ENCODE peak calls at places on chromosomes 6 and 20, in eight cellular contexts. One of them, this sample, is unnamed.

GRCh38 chr20:53091789-53092188 is 119.6 kb downstream of the TSHZ2 start:
- DNase-seq in epithelial cell of esophagus: no peak
- DNase-seq in A549: no peak
- DNase-seq in GM06990: no peak
- DNase-seq in lung: no peak
- DNase-seq in tibial artery: no peak
- DNase-seq in psoas muscle: no peak
- DNase-seq in cardiac fibroblast: no peak
- DNase-seq in this sample: no peak

GRCh38 chr20:6169251-6169650 is 46.4 kb upstream of the FERMT1 start:
- DNase-seq in cardiac fibroblast: peak; percentile 49
- DNase-seq in tibial artery: no peak
- DNase-seq in GM06990: no peak
- DNase-seq in psoas muscle: no peak
- DNase-seq in epithelial cell of esophagus: peak; percentile 52
- DNase-seq in A549: no peak
- DNase-seq in lung: no peak
- DNase-seq in this sample: peak; percentile 69

GRCh38 chr20:3479025-3479424 is 8.2 kb downstream of the ATRN start:
- DNase-seq in lung: peak; percentile 2
- DNase-seq in tibial artery: no peak
- DNase-seq in A549: no peak
- DNase-seq in epithelial cell of esophagus: peak; percentile 31
- DNase-seq in psoas muscle: no peak
- DNase-seq in cardiac fibroblast: no peak
- DNase-seq in GM06990: no peak
- DNase-seq in this sample: no peak

GRCh38 chr6:15358579-15359327 is 112.9 kb downstream of the JARID2 start:
- DNase-seq in cardiac fibroblast: no peak
- DNase-seq in tibial artery: no peak
- DNase-seq in psoas muscle: no peak
- DNase-seq in GM06990: no peak
- DNase-seq in lung: no peak
- DNase-seq in A549: no peak
- DNase-seq in epithelial cell of esophagus: no peak
- DNase-seq in this sample: peak; percentile 69

GRCh38 chr20:49290608-49291191 is 12.8 kb upstream of the ZNFX1 start:
- DNase-seq in GM06990: no peak
- DNase-seq in tibial artery: no peak
- DNase-seq in lung: no peak
- DNase-seq in cardiac fibroblast: no peak
- DNase-seq in psoas muscle: no peak
- DNase-seq in epithelial cell of esophagus: no peak
- DNase-seq in A549: no peak
- DNase-seq in this sample: no peak

GRCh38 chr20:63540417-63541186 is 3.4 kb upstream of the PTK6 start:
- DNase-seq in A549: no peak
- DNase-seq in lung: no peak
- DNase-seq in cardiac fibroblast: no peak
- DNase-seq in psoas muscle: no peak
- DNase-seq in tibial artery: no peak
- DNase-seq in epithelial cell of esophagus: no peak
- DNase-seq in GM06990: no peak
- DNase-seq in this sample: no peak

GRCh38 chr6:15387118-15387517 is 141.2 kb downstream of the JARID2 start:
- DNase-seq in lung: no peak
- DNase-seq in cardiac fibroblast: no peak
- DNase-seq in A549: no peak
- DNase-seq in psoas muscle: no peak
- DNase-seq in epithelial cell of esophagus: no peak
- DNase-seq in GM06990: peak; percentile 46
- DNase-seq in tibial artery: no peak
- DNase-seq in this sample: no peak

GRCh38 chr20:62697468-62697912 is 11.1 kb upstream of the NTSR1 start:
- DNase-seq in A549: no peak
- DNase-seq in lung: no peak
- DNase-seq in epithelial cell of esophagus: no peak
- DNase-seq in GM06990: no peak
- DNase-seq in cardiac fibroblast: no peak
- DNase-seq in psoas muscle: no peak
- DNase-seq in tibial artery: no peak
- DNase-seq in this sample: no peak

GRCh38 chr6:13413906-13414555 is 73.4 kb downstream of the GFOD1 start:
- DNase-seq in cardiac fibroblast: no peak
- DNase-seq in epithelial cell of esophagus: no peak
- DNase-seq in psoas muscle: peak; percentile 86
- DNase-seq in lung: no peak
- DNase-seq in A549: no peak
- DNase-seq in GM06990: peak; percentile 24
- DNase-seq in tibial artery: peak; percentile 96
- DNase-seq in this sample: peak; percentile 30

GRCh38 chr20:31760457-31761240 is 21.6 kb downstream of the TPX2 start:
- DNase-seq in psoas muscle: no peak
- DNase-seq in A549: no peak
- DNase-seq in epithelial cell of esophagus: no peak
- DNase-seq in tibial artery: no peak
- DNase-seq in cardiac fibroblast: peak; percentile 77
- DNase-seq in GM06990: no peak
- DNase-seq in lung: no peak
- DNase-seq in this sample: peak; percentile 83

GRCh38 chr6:126657556-126658129 is 317.7 kb downstream of the CENPW start:
- DNase-seq in cardiac fibroblast: peak; percentile 71
- DNase-seq in psoas muscle: no peak
- DNase-seq in A549: peak; percentile 48
- DNase-seq in tibial artery: no peak
- DNase-seq in GM06990: no peak
- DNase-seq in epithelial cell of esophagus: peak; percentile 61
- DNase-seq in lung: no peak
- DNase-seq in this sample: peak; percentile 76

GRCh38 chr20:45445805-45446562 is 23.6 kb upstream of the WFDC2 start:
- DNase-seq in lung: no peak
- DNase-seq in tibial artery: no peak
- DNase-seq in cardiac fibroblast: peak; percentile 28
- DNase-seq in GM06990: no peak
- DNase-seq in A549: peak; percentile 59
- DNase-seq in psoas muscle: no peak
- DNase-seq in epithelial cell of esophagus: peak; percentile 26
- DNase-seq in this sample: peak; percentile 39

GRCh38 chr6:111651185-111652034 is 45.7 kb upstream of the TRAF3IP2 start:
- DNase-seq in lung: no peak
- DNase-seq in psoas muscle: peak; percentile 92
- DNase-seq in GM06990: no peak
- DNase-seq in A549: no peak
- DNase-seq in cardiac fibroblast: no peak
- DNase-seq in epithelial cell of esophagus: no peak
- DNase-seq in tibial artery: no peak
- DNase-seq in this sample: no peak

GRCh38 chr6:108156938-108157233 is 8.9 kb upstream of the NR2E1 start:
- DNase-seq in tibial artery: no peak
- DNase-seq in psoas muscle: no peak
- DNase-seq in cardiac fibroblast: no peak
- DNase-seq in lung: no peak
- DNase-seq in epithelial cell of esophagus: no peak
- DNase-seq in GM06990: no peak
- DNase-seq in A549: no peak
- DNase-seq in this sample: no peak

GRCh38 chr6:142843344-142843743 is 101.6 kb downstream of the HIVEP2 start:
- DNase-seq in A549: no peak
- DNase-seq in tibial artery: no peak
- DNase-seq in psoas muscle: no peak
- DNase-seq in GM06990: no peak
- DNase-seq in lung: no peak
- DNase-seq in epithelial cell of esophagus: no peak
- DNase-seq in cardiac fibroblast: no peak
- DNase-seq in this sample: no peak

GRCh38 chr6:142845143-142845571 is 99.8 kb downstream of the HIVEP2 start:
- DNase-seq in tibial artery: no peak
- DNase-seq in GM06990: no peak
- DNase-seq in A549: no peak
- DNase-seq in lung: no peak
- DNase-seq in epithelial cell of esophagus: peak; percentile 48
- DNase-seq in cardiac fibroblast: peak; percentile 36
- DNase-seq in psoas muscle: no peak
- DNase-seq in this sample: no peak

GRCh38 chr6:142842423-142843261 is 102.3 kb downstream of the HIVEP2 start:
- DNase-seq in GM06990: peak; percentile 86
- DNase-seq in tibial artery: no peak
- DNase-seq in psoas muscle: no peak
- DNase-seq in cardiac fibroblast: peak; percentile 78
- DNase-seq in A549: peak; percentile 49
- DNase-seq in lung: no peak
- DNase-seq in epithelial cell of esophagus: peak; percentile 47
- DNase-seq in this sample: peak; percentile 69

GRCh38 chr6:142845624-142846458 is 99.1 kb downstream of the HIVEP2 start:
- DNase-seq in GM06990: peak; percentile 61
- DNase-seq in lung: peak; percentile 81
- DNase-seq in epithelial cell of esophagus: peak; percentile 64
- DNase-seq in tibial artery: peak; percentile 87
- DNase-seq in psoas muscle: peak; percentile 94
- DNase-seq in cardiac fibroblast: peak; percentile 92
- DNase-seq in A549: peak; percentile 76
- DNase-seq in this sample: peak; percentile 94

DNA sequence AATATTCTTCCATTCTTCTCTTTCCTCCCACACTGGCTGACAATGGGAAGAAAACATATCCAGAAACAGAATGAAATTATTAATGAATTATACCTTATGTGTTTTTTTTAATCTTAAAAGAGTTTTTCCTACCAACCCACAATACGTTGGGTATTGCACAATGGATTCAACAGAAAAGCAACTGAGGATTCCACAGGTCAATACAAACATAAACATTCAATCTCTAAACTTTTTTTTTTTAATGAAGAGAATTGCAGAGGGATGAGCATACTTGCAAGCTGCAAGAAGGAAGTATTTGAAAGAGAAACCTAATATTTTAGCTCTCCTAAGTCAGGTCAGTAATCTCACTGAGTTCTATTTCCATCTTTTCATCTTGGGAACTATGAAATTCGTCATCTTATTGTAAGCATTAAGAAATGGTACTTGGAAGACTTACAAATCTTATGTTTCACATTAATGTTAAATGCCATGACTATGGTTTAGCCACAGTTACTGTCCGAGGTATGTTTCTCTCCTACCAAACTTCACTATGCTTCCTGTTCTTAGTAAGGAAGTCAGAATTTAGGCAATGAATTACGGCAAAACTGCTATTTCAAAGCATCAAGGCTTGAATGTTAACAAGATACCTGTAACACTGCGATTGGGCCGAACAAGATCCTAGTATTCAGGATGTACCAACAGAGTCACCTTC is 100.8 kb downstream of the HIVEP2 start:
- DNase-seq in A549: no peak
- DNase-seq in psoas muscle: no peak
- DNase-seq in lung: no peak
- DNase-seq in GM06990: no peak
- DNase-seq in tibial artery: no peak
- DNase-seq in epithelial cell of esophagus: no peak
- DNase-seq in cardiac fibroblast: peak; percentile 71
- DNase-seq in this sample: peak; percentile 60
- H3K4me3 ChIP-seq in A549: no peak overlapping the region
- H3K4me3 ChIP-seq in psoas muscle: peak overlapping the region; percentile 59
- H3K4me3 ChIP-seq in lung: no peak overlapping the region
- H3K4me3 ChIP-seq in GM06990: peak overlapping the region; percentile 27
- H3K4me3 ChIP-seq in tibial artery: no peak overlapping the region
- H3K4me3 ChIP-seq in epithelial cell of esophagus: no peak overlapping the region
- H3K4me3 ChIP-seq in cardiac fibroblast: no peak overlapping the region
- H3K4me3 ChIP-seq in this sample: no peak overlapping the region

GRCh38 chr6:132734694-132735236 is 20.9 kb upstream of the VNN1 start:
- DNase-seq in A549: peak; percentile 57
- DNase-seq in psoas muscle: no peak
- DNase-seq in lung: no peak
- DNase-seq in GM06990: no peak
- DNase-seq in epithelial cell of esophagus: peak; percentile 96
- DNase-seq in cardiac fibroblast: peak; percentile 81
- DNase-seq in tibial artery: no peak
- DNase-seq in this sample: peak; percentile 76
- TF ChIP-seq CTCF in A549: peak; percentile 30
- TF ChIP-seq CTCF in psoas muscle: no peak
- TF ChIP-seq CTCF in lung: no peak
- TF ChIP-seq CTCF in GM06990: peak; percentile 35
- TF ChIP-seq CTCF in epithelial cell of esophagus: peak; percentile 50
- TF ChIP-seq CTCF in cardiac fibroblast: peak; percentile 40
- TF ChIP-seq CTCF in tibial artery: no peak
- TF ChIP-seq CTCF in this sample: peak; percentile 59

DNA sequence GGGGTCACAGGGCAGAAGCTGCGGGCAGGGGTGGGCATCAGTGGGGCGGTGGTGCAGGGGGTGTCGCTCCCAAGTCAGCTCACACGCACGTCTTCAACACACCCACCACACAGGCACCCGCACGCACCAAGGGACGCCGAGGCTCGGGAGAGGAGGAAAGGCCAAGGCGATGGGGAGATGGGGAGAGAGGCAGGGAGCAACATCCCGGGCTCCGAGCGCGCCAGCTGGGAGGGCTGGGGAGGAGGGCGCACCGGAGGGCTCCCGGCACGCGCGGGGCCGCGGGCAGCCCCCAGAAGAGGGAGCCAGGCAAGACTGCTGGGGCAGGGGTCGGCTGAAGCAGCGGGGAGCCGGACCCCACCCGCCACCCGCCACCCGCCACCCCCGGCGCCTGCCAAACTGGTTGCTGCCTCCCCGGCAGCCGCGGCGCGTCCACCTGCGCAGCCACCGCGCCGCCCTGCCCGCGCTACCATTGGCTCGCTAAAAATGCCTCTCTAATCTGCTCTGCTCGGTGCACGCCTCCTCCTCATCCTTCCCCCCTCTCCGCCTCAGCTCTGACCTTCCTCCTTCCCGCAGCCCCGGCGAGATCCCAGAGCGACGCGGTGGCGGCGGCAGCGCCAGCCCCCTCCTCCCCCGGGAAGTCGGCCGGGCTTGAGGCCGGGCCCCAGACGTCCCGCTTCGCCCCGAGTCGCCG is at the start of gene PACSIN1:
- DNase-seq in lung: no peak
- DNase-seq in epithelial cell of esophagus: peak; percentile 39
- DNase-seq in psoas muscle: no peak
- DNase-seq in GM06990: peak; percentile 31
- DNase-seq in A549: no peak
- DNase-seq in cardiac fibroblast: no peak
- DNase-seq in tibial artery: no peak
- DNase-seq in this sample: no peak
- H3K4me3 ChIP-seq in lung: no peak within 1 kb of the TSS
- H3K4me3 ChIP-seq in epithelial cell of esophagus: peak within 1 kb of the TSS; percentile 27
- H3K4me3 ChIP-seq in psoas muscle: peak within 1 kb of the TSS; percentile 58
- H3K4me3 ChIP-seq in GM06990: peak within 1 kb of the TSS; percentile 38
- H3K4me3 ChIP-seq in A549: no peak within 1 kb of the TSS
- H3K4me3 ChIP-seq in cardiac fibroblast: peak within 1 kb of the TSS; percentile 17
- H3K4me3 ChIP-seq in tibial artery: peak within 1 kb of the TSS; percentile 18
- H3K4me3 ChIP-seq in this sample: peak within 1 kb of the TSS; percentile 29

GRCh38 chr6:32799740-32800139 is 17.1 kb downstream of the HLA-DOB start:
- DNase-seq in GM06990: no peak
- DNase-seq in psoas muscle: no peak
- DNase-seq in tibial artery: no peak
- DNase-seq in epithelial cell of esophagus: no peak
- DNase-seq in lung: no peak
- DNase-seq in A549: no peak
- DNase-seq in cardiac fibroblast: no peak
- DNase-seq in this sample: no peak

GRCh38 chr6:32799168-32799567 is 17.6 kb downstream of the HLA-DOB start:
- DNase-seq in tibial artery: no peak
- DNase-seq in A549: no peak
- DNase-seq in GM06990: no peak
- DNase-seq in lung: no peak
- DNase-seq in epithelial cell of esophagus: no peak
- DNase-seq in psoas muscle: no peak
- DNase-seq in cardiac fibroblast: no peak
- DNase-seq in this sample: no peak

GRCh38 chr6:32807020-32807580 is 9.7 kb downstream of the HLA-DOB start:
- DNase-seq in cardiac fibroblast: no peak
- DNase-seq in GM06990: no peak
- DNase-seq in epithelial cell of esophagus: no peak
- DNase-seq in psoas muscle: no peak
- DNase-seq in A549: no peak
- DNase-seq in lung: no peak
- DNase-seq in tibial artery: no peak
- DNase-seq in this sample: no peak

GRCh38 chr6:32803416-32803815 is 13.4 kb downstream of the HLA-DOB start:
- DNase-seq in A549: no peak
- DNase-seq in psoas muscle: no peak
- DNase-seq in epithelial cell of esophagus: no peak
- DNase-seq in lung: no peak
- DNase-seq in cardiac fibroblast: no peak
- DNase-seq in GM06990: no peak
- DNase-seq in tibial artery: no peak
- DNase-seq in this sample: no peak
- TF ChIP-seq CTCF in A549: no peak
- TF ChIP-seq CTCF in psoas muscle: no peak
- TF ChIP-seq CTCF in epithelial cell of esophagus: no peak
- TF ChIP-seq CTCF in lung: no peak
- TF ChIP-seq CTCF in cardiac fibroblast: no peak
- TF ChIP-seq CTCF in GM06990: no peak
- TF ChIP-seq CTCF in tibial artery: no peak
- TF ChIP-seq CTCF in this sample: no peak